ENCODE peak calls at places on chromosomes 16 and 17, in seven cellular contexts. S is right lobe of liver, E is GM12865, K is fibroblast of the aortic adventitia, D is AG04449, T is cardiac fibroblast, P is thoracic aorta. Z is an unnamed sample.
A peak's percentile ranks its signal among the peaks of the same experiment; 100 is the strongest.

GRCh38 chr16:70430667-70431536 is 8.0 kb downstream of the ST3GAL2 start:
- DNase-seq in S (no peak), P (no peak), T (no peak), K (no peak), D (no peak), E (peak; percentile 97), Z (no peak)

GRCh38 chr16:56617212-56618085 is 8.1 kb upstream of the MT1E start:
- DNase-seq in S (peak; percentile 95), P (no peak), D (no peak), E (no peak), T (peak; percentile 78), K (peak; percentile 72), Z (no peak)

GRCh38 chr16:69049146-69049545 is 56.3 kb upstream of the HAS3 start:
- DNase-seq in S (no peak), K (peak; percentile 56), P (no peak), T (peak; percentile 74), D (no peak), E (no peak), Z (no peak)

GRCh38 chr16:57464523-57464922 is 2.0 kb downstream of the POLR2C start:
- DNase-seq in S (no peak), D (no peak), E (no peak), P (no peak), T (no peak), K (no peak), Z (no peak)

GRCh38 chr17:28402844-28403243 is 3.2 kb downstream of the SLC46A1 start:
- DNase-seq in K (no peak), E (no peak), T (no peak), S (no peak), P (no peak), D (no peak), Z (no peak)

GRCh38 chr17:21464611-21465021 is 88.5 kb downstream of the KCNJ12 start:
- DNase-seq in K (no peak), P (no peak), D (no peak), T (no peak), S (no peak), E (no peak), Z (no peak)

GRCh38 chr16:8376858-8377257 is 213.5 kb downstream of the TMEM114 start:
- DNase-seq in K (no peak), P (no peak), D (no peak), E (no peak), S (no peak), T (no peak), Z (no peak)

GRCh38 chr17:57607553-57608120 is 137.5 kb downstream of the CCDC182 start:
- DNase-seq in K (no peak), P (no peak), T (peak; percentile 34), E (no peak), S (no peak), D (no peak), Z (no peak)

GRCh38 chr17:79749156-79749815 is 18.5 kb downstream of the ENPP7 start:
- DNase-seq in T (peak; percentile 82), S (no peak), P (no peak), K (peak; percentile 89), E (no peak), D (peak; percentile 34), Z (peak; percentile 23)

GRCh38 chr17:64441772-64442549 is 7.0 kb upstream of the MILR1 start:
- DNase-seq in D (peak; percentile 33), T (peak; percentile 76), S (peak; percentile 50), P (no peak), E (peak; percentile 41), K (peak; percentile 54), Z (no peak)

GRCh38 chr16:72894291-72895151 is 153.4 kb downstream of the ZFHX3 start:
- DNase-seq in P (no peak), D (no peak), S (no peak), T (peak; percentile 54), K (peak; percentile 37), E (no peak), Z (no peak)

GRCh38 chr17:185445-186138 is 4.1 kb upstream of the DOC2B start:
- DNase-seq in P (no peak), E (peak; percentile 67), K (no peak), T (no peak), S (no peak), D (no peak), Z (no peak)

GRCh38 chr17:17692353-17693252 is 11.3 kb downstream of the RAI1 start:
- DNase-seq in T (no peak), E (no peak), D (no peak), S (no peak), K (no peak), P (no peak), Z (no peak)

GRCh38 chr17:35890774-35891155 is 10.6 kb upstream of the CCL5 start:
- DNase-seq in K (no peak), E (peak; percentile 21), D (no peak), S (no peak), T (no peak), P (no peak), Z (no peak)

GRCh38 chr17:54948380-54948779 is 20.1 kb downstream of the COX11 start:
- DNase-seq in P (no peak), D (peak; percentile 53), S (no peak), E (peak; percentile 7), K (peak; percentile 51), T (peak; percentile 88), Z (peak; percentile 95)

DNA sequence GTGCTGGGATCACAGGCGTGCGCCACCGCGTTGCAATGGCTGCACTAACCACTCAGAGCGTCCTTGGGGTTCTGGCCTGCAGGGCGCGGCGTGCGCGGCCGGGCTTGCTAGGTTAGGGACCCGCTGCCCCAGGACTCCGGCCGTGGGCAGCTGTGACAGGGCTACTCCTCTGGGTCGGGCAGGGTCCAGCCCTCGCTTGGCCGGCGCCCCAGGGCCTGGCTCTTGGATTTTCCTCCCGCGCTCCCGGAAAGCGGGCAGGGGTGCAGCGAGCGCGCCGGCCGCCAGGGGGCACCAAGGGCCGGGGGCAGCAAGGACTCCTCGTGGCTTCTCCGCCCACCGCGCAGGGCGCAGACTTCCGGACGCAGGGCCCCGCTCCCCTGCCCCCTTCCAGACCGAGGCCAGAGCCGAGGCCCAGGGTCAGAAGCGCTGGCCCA is 489 bp downstream of the TLE7 start:
- DNase-seq in K (no peak), D (no peak), E (no peak), P (no peak), T (no peak), S (no peak), Z (no peak)
- TF ChIP-seq CTCF in K (peak; percentile 28), D (peak; percentile 60), E (no peak), P (no peak), T (peak; percentile 17), S (peak; percentile 22), Z (peak; percentile 24)

GRCh38 chr17:75763613-75764416 is 1.2 kb downstream of the GALK1 start:
- DNase-seq in P (no peak), S (peak; percentile 67), T (no peak), K (no peak), D (no peak), E (no peak), Z (no peak)

GRCh38 chr17:75763269-75763607 is 1.8 kb downstream of the GALK1 start:
- DNase-seq in T (no peak), S (no peak), K (no peak), P (no peak), D (no peak), E (no peak), Z (no peak)

GRCh38 chr17:75764711-75765421 is at the start of gene GALK1:
- DNase-seq in K (peak; percentile 55), D (no peak), E (peak; percentile 82), P (no peak), S (peak; percentile 84), T (peak; percentile 68), Z (no peak)

GRCh38 chr17:75765981-75766380 is 989 bp upstream of the GALK1 start:
- DNase-seq in E (no peak), P (no peak), D (no peak), K (no peak), S (no peak), T (no peak), Z (no peak)

DNA sequence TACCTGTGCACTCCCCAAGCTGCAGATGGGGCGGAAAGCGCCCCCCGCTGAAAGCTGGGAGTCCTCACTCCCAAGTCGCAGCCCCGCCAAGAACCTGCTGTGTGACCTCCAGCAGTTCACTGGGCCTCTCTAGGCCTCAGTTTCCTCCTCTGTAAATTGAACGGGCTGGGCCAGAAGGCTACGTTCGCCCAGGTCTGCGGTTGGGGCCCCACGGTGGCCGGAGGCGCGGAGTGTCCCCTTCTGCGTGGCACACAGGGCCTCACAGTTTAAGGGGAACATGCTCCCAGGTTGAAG is 628 bp downstream of the GALK1 start:
- DNase-seq in S (no peak), D (no peak), T (no peak), K (no peak), E (no peak), P (no peak), Z (no peak)
- H3K4me3 ChIP-seq in S (peak overlapping the region; percentile 74), D (peak overlapping the region; percentile 66), T (peak overlapping the region; percentile 65), K (peak overlapping the region; percentile 71), E (peak overlapping the region; percentile 89), P (peak overlapping the region; percentile 94), Z (peak overlapping the region; percentile 53)

GRCh38 chr17:80774146-80774545 is 217.5 kb upstream of the CHMP6 start:
- DNase-seq in P (no peak), K (no peak), E (no peak), D (no peak), S (no peak), T (no peak), Z (no peak)

GRCh38 chr17:80772906-80773242 is 218.8 kb upstream of the CHMP6 start:
- DNase-seq in T (no peak), K (no peak), P (no peak), E (no peak), S (no peak), D (no peak), Z (no peak)

GRCh38 chr17:80774643-80775281 is 216.9 kb upstream of the CHMP6 start:
- DNase-seq in D (no peak), K (no peak), S (no peak), T (no peak), E (peak; percentile 27), P (no peak), Z (no peak)

GRCh38 chr17:80771612-80772005 is 220.0 kb upstream of the CHMP6 start:
- DNase-seq in T (no peak), D (no peak), K (no peak), S (no peak), P (no peak), E (no peak), Z (no peak)

DNA sequence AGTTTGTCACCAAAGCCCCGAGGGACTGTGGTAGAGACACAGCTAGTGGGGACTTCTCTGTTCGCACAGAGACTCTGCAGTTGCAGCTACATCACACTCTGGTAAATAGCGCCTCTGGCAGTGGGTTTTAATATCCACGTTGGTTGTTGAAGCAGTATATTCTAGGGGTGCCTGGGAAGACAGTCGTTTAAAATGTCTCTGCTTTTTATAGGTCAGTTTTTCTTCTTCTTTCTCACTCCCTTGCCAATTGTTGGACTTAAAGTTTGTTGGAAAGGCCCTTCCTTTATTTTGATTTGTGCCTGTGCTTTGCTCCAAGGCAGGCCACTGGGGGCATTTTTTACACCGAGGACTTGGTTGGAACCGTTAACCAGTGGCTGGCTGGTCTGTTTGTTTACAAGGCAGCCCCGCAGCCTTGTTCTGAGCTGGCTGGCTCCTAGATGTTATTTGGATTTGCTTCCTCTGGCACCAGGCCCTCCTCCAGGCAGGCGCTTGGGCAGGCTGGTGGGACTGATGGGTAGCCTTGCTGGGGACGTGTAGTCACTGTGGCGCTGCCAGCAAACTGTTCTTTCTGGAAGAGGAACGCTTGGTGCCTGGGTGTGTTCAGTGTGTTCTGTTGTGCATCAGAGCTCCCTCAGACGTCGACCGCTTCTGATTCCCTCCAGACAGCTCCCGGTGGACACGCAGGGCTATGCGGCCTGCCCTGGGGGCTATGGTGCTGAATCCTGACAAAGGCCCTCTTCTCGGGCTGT is 218.2 kb upstream of the CHMP6 start:
- DNase-seq in T (no peak), D (no peak), E (no peak), P (peak; percentile 47), S (no peak), K (peak; percentile 18), Z (no peak)
- TF ChIP-seq CTCF in T (no peak), D (no peak), E (no peak), P (peak; percentile 29), S (no peak), K (no peak), Z (peak; percentile 1)

GRCh38 chr16:90026135-90026534 is 6.9 kb upstream of the DBNDD1 start:
- DNase-seq in T (no peak), S (no peak), P (no peak), D (no peak), K (no peak), E (no peak), Z (no peak)
- H3K4me3 ChIP-seq in T (no peak overlapping the region), S (no peak overlapping the region), P (no peak overlapping the region), D (no peak overlapping the region), K (no peak overlapping the region), E (no peak overlapping the region), Z (no peak overlapping the region)